ENCODE peak calls at places on chromosomes 13 and 19, in ten cellular contexts. D is K562, H is thoracic aorta, R is H9, X is hepatocyte, A is fibroblast of pulmonary artery, Y is GM12865, G is MCF 10A, U is stomach, J is ovary. F is an unnamed sample.

GRCh38 chr19:49558591-49558990 is 21.8 kb downstream of the NOSIP start:
- DNase-seq in Y (no peak), X (no peak), J (no peak), D (no peak), G (no peak), H (no peak), R (no peak), U (no peak), A (no peak), F (no peak)

GRCh38 chr13:75402787-75403186 is 79.2 kb downstream of the TBC1D4 start:
- DNase-seq in U (no peak), G (no peak), H (no peak), R (no peak), J (no peak), Y (no peak), D (no peak), A (no peak), X (no peak), F (no peak)

GRCh38 chr19:2186071-2186846 is 22.5 kb downstream of the DOT1L start:
- DNase-seq in H (peak; percentile 62), Y (no peak), U (peak; percentile 39), R (no peak), D (no peak), X (peak; percentile 85), A (peak; percentile 84), G (no peak), J (peak; percentile 77), F (no peak)

GRCh38 chr19:4539697-4540581 is at the start of gene LRG1:
- DNase-seq in R (no peak), Y (peak; percentile 82), H (no peak), G (peak; percentile 69), A (peak; percentile 79), J (peak; percentile 82), X (peak; percentile 73), D (peak; percentile 91), U (peak; percentile 90), F (peak; percentile 38)

GRCh38 chr13:75415720-75416119 is 66.2 kb downstream of the TBC1D4 start:
- DNase-seq in R (no peak), G (peak; percentile 79), H (no peak), J (no peak), U (no peak), D (no peak), Y (no peak), A (peak; percentile 86), X (no peak), F (peak; percentile 72)

GRCh38 chr19:48660854-48661731 is 11.7 kb downstream of the NTN5 start:
- DNase-seq in Y (peak; percentile 94), H (peak; percentile 65), R (peak; percentile 76), D (peak; percentile 95), G (peak; percentile 92), J (peak; percentile 78), X (peak; percentile 71), A (peak; percentile 92), U (peak; percentile 92), F (peak; percentile 83)

GRCh38 chr13:32246468-32246867 is 68.7 kb downstream of the ZAR1L start:
- DNase-seq in Y (peak; percentile 83), H (no peak), U (peak; percentile 68), G (peak; percentile 86), R (peak; percentile 84), A (peak; percentile 87), X (peak; percentile 76), D (peak; percentile 71), J (peak; percentile 37), F (peak; percentile 63)

GRCh38 chr13:86892330-86892729 is 778.8 kb upstream of the SLITRK5 start:
- DNase-seq in X (no peak), D (peak; percentile 11), G (no peak), R (no peak), H (no peak), A (no peak), U (no peak), Y (no peak), J (no peak), F (no peak)

GRCh38 chr13:114088863-114089262 is 43.6 kb downstream of the RASA3 start:
- DNase-seq in X (no peak), D (no peak), R (no peak), J (no peak), Y (no peak), G (no peak), A (no peak), U (no peak), H (no peak), F (no peak)

GRCh38 chr19:4568884-4569283 is 9.4 kb upstream of the SEMA6B start:
- DNase-seq in U (no peak), G (no peak), R (no peak), D (no peak), H (no peak), J (no peak), Y (no peak), A (no peak), X (no peak), F (no peak)

GRCh38 chr19:38862321-38863059 is 12.7 kb upstream of the HNRNPL start:
- DNase-seq in X (peak; percentile 78), G (no peak), Y (no peak), J (no peak), R (no peak), D (peak; percentile 77), A (peak; percentile 41), H (no peak), U (no peak), F (no peak)

DNA sequence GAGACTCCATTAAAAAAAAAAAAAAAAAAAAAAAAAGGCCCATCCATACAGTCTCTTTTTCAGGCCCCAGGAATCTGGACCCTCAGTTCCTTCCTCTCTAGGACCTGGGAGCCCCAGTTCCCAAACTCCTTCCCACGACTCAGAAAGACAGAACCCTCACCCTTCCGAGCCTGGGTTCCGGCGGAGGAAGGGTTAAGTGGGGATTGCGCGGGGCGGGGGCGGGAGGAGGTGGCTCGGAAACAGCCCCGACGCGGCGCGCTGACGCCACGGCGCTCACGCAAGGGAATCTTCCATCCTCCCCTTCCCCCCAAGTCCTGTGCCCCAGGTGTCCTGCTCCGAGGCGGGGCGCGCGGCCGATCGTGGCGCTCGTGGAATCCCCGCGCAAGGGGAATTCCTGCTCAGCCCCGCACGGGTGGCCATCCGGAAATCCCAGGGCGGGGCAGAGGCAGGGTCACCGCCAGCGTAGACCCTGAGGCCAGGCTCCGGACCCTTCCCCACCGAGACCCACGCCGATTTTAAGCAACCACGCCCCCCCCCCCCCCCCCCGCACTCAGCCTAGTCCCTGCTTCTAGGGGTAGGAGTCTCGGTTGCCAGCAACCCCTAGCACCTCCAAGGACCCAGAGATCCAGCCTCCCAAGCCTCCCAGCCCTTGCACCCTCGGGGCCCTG is 659 bp downstream of the NFKBID start:
- DNase-seq in X (peak; percentile 91), A (peak; percentile 80), U (peak; percentile 85), R (peak; percentile 65), H (no peak), G (peak; percentile 87), D (peak; percentile 92), J (peak; percentile 80), Y (peak; percentile 95), F (peak; percentile 90)
- TF ChIP-seq CTCF in X (no peak), A (no peak), U (no peak), R (no peak), H (no peak), G (no peak), D (no peak), J (no peak), Y (no peak), F (no peak)

GRCh38 chr19:18543814-18544475 is 572 bp upstream of the FKBP8 start:
- DNase-seq in R (peak; percentile 78), H (no peak), J (no peak), U (peak; percentile 51), X (peak; percentile 85), G (peak; percentile 85), D (peak; percentile 99), Y (peak; percentile 91), A (peak; percentile 67), F (peak; percentile 83)
- TF ChIP-seq CTCF in R (no peak), H (no peak), J (no peak), U (no peak), X (no peak), G (no peak), D (peak; percentile 66), Y (no peak), A (no peak), F (no peak)

GRCh38 chr19:13211426-13212308 is 61.5 kb downstream of the IER2 start:
- DNase-seq in H (no peak), R (no peak), J (no peak), D (no peak), Y (no peak), X (no peak), G (no peak), U (no peak), A (no peak), F (no peak)

GRCh38 chr19:13208131-13208963 is 58.1 kb downstream of the IER2 start:
- DNase-seq in R (no peak), J (peak; percentile 76), H (no peak), A (peak; percentile 83), D (no peak), Y (peak; percentile 90), X (no peak), U (peak; percentile 33), G (no peak), F (no peak)

GRCh38 chr19:13208964-13209796 is 59.0 kb downstream of the IER2 start:
- DNase-seq in X (no peak), J (no peak), G (no peak), U (no peak), D (no peak), A (no peak), Y (peak; percentile 52), R (peak; percentile 70), H (no peak), F (no peak)

GRCh38 chr19:13210941-13211340 is 60.7 kb downstream of the IER2 start:
- DNase-seq in X (no peak), Y (no peak), H (no peak), G (no peak), D (no peak), U (no peak), J (no peak), R (no peak), A (no peak), F (no peak)

DNA sequence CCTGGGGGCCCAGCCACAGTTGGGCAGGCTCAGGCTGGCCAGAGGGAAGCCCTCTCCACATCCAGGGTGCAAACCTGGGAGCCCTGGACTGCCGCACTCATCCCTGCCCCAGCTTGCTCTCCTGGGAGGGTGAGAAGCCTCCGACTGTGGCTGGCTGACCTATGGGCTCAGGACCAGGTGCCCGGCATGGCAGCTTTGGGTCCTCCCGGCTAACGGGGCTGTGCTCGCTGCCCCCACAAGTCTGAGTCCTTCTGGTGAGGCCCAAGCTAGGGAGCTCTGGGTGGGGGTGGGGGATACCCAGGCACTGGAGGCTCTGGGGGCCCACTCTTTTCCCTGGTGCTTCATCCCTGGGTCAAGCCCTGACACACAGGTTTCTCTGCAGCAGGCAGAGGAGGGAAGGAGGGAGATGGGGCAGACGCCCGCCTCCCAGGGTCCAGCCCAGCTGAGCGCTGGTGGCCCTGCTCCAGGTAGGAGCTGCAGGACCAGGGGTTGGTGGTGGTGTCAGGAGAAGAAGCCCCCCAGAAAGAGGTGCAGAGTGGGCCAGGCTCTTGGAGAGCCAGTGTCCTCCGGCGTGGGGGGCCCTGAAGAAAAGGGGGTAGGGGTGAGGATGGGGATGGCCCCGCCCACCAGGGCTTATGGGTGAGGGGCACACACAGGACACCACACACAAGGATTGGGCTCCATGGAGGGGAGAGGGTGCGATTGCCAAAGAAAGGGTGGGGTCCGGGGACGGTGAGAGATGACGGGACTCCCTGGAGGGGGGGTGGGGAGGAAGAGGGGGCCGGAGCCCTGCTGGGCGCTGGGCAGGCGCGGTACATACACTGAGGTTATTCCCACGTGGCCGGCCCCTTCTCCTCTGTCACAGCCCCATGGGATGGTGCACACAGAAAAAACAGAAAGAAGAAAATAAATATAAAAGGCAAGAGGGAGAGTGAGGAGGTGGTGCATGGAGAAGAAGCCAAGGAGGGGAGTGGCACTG is 59.9 kb downstream of the IER2 start:
- DNase-seq in J (no peak), H (no peak), Y (no peak), G (no peak), X (no peak), U (no peak), R (no peak), A (no peak), D (no peak), F (no peak)
- TF ChIP-seq CTCF in J (no peak), H (no peak), Y (no peak), G (no peak), X (no peak), U (no peak), R (no peak), A (no peak), D (no peak), F (no peak)

GRCh38 chr19:47002106-47002766 is 17.4 kb upstream of the NPAS1 start:
- DNase-seq in D (no peak), G (no peak), X (no peak), A (no peak), U (peak; percentile 45), Y (no peak), H (no peak), R (no peak), J (no peak), F (peak; percentile 49)
- TF ChIP-seq CTCF in D (no peak), G (no peak), X (no peak), A (no peak), U (no peak), Y (no peak), H (no peak), R (peak; percentile 30), J (no peak), F (peak; percentile 60)